ENCODE peak calls at places on chromosomes 13 and 19, in nine cellular contexts. One of them, this sample, is unnamed.

GRCh38 chr19:33577947-33578346 is 43.8 kb upstream of the CHST8 start:
- DNase-seq in colonic mucosa: no peak
- DNase-seq in endodermal cell: no peak
- DNase-seq in GM23338: no peak
- DNase-seq in stomach: no peak
- DNase-seq in cardiac muscle cell: no peak
- DNase-seq in astrocyte: no peak
- DNase-seq in lower lobe of right lung: no peak
- DNase-seq in pancreas: no peak
- DNase-seq in this sample: no peak

GRCh38 chr13:93355094-93355493 is 128.5 kb downstream of the GPC6 start:
- DNase-seq in cardiac muscle cell: no peak
- DNase-seq in pancreas: no peak
- DNase-seq in astrocyte: no peak
- DNase-seq in GM23338: no peak
- DNase-seq in endodermal cell: no peak
- DNase-seq in stomach: no peak
- DNase-seq in lower lobe of right lung: no peak
- DNase-seq in colonic mucosa: no peak
- DNase-seq in this sample: no peak

GRCh38 chr13:31045621-31046081 is 113.2 kb downstream of the TEX26 start:
- DNase-seq in astrocyte: peak; percentile 95
- DNase-seq in colonic mucosa: peak; percentile 86
- DNase-seq in pancreas: no peak
- DNase-seq in cardiac muscle cell: peak; percentile 94
- DNase-seq in lower lobe of right lung: peak; percentile 88
- DNase-seq in endodermal cell: peak; percentile 58
- DNase-seq in stomach: peak; percentile 69
- DNase-seq in GM23338: no peak
- DNase-seq in this sample: peak; percentile 85

GRCh38 chr19:35153701-35154534 is 617 bp upstream of the FXYD5 start:
- DNase-seq in pancreas: peak; percentile 20
- DNase-seq in colonic mucosa: peak; percentile 50
- DNase-seq in lower lobe of right lung: peak; percentile 68
- DNase-seq in astrocyte: no peak
- DNase-seq in endodermal cell: peak; percentile 88
- DNase-seq in stomach: peak; percentile 58
- DNase-seq in GM23338: peak; percentile 88
- DNase-seq in cardiac muscle cell: peak; percentile 48
- DNase-seq in this sample: no peak

GRCh38 chr13:112790735-112791641 is 101.2 kb downstream of the ATP11A start:
- DNase-seq in lower lobe of right lung: no peak
- DNase-seq in astrocyte: peak; percentile 43
- DNase-seq in GM23338: no peak
- DNase-seq in endodermal cell: no peak
- DNase-seq in pancreas: no peak
- DNase-seq in cardiac muscle cell: peak; percentile 30
- DNase-seq in stomach: peak; percentile 18
- DNase-seq in colonic mucosa: no peak
- DNase-seq in this sample: no peak

GRCh38 chr19:47487551-47488515 is 3.8 kb upstream of the KPTN start:
- DNase-seq in GM23338: no peak
- DNase-seq in lower lobe of right lung: peak; percentile 22
- DNase-seq in pancreas: no peak
- DNase-seq in endodermal cell: no peak
- DNase-seq in colonic mucosa: no peak
- DNase-seq in astrocyte: no peak
- DNase-seq in cardiac muscle cell: no peak
- DNase-seq in stomach: no peak
- DNase-seq in this sample: no peak

GRCh38 chr13:78652651-78653050 is 6.3 kb downstream of the OBI1 start:
- DNase-seq in lower lobe of right lung: no peak
- DNase-seq in stomach: no peak
- DNase-seq in pancreas: no peak
- DNase-seq in astrocyte: no peak
- DNase-seq in colonic mucosa: no peak
- DNase-seq in endodermal cell: no peak
- DNase-seq in GM23338: no peak
- DNase-seq in cardiac muscle cell: no peak
- DNase-seq in this sample: no peak

GRCh38 chr13:38483623-38484022 is 134.0 kb downstream of the UFM1 start:
- DNase-seq in endodermal cell: no peak
- DNase-seq in stomach: no peak
- DNase-seq in lower lobe of right lung: no peak
- DNase-seq in astrocyte: no peak
- DNase-seq in pancreas: no peak
- DNase-seq in GM23338: no peak
- DNase-seq in colonic mucosa: no peak
- DNase-seq in cardiac muscle cell: no peak
- DNase-seq in this sample: no peak

GRCh38 chr13:31968473-31968872 is 63.1 kb upstream of the FRY start:
- DNase-seq in GM23338: no peak
- DNase-seq in astrocyte: no peak
- DNase-seq in stomach: peak; percentile 76
- DNase-seq in endodermal cell: no peak
- DNase-seq in cardiac muscle cell: peak; percentile 47
- DNase-seq in pancreas: peak; percentile 69
- DNase-seq in colonic mucosa: peak; percentile 55
- DNase-seq in lower lobe of right lung: no peak
- DNase-seq in this sample: no peak

GRCh38 chr19:8221161-8221560 is 12.0 kb downstream of the CERS4 start:
- DNase-seq in endodermal cell: no peak
- DNase-seq in pancreas: peak; percentile 39
- DNase-seq in astrocyte: no peak
- DNase-seq in GM23338: no peak
- DNase-seq in stomach: peak; percentile 60
- DNase-seq in lower lobe of right lung: peak; percentile 62
- DNase-seq in colonic mucosa: no peak
- DNase-seq in cardiac muscle cell: no peak
- DNase-seq in this sample: no peak

GRCh38 chr19:36973021-36973843 is 57.1 kb downstream of the ZNF568 start:
- DNase-seq in pancreas: peak; percentile 91
- DNase-seq in astrocyte: peak; percentile 71
- DNase-seq in endodermal cell: peak; percentile 57
- DNase-seq in lower lobe of right lung: peak; percentile 86
- DNase-seq in colonic mucosa: peak; percentile 92
- DNase-seq in GM23338: peak; percentile 95
- DNase-seq in stomach: peak; percentile 78
- DNase-seq in cardiac muscle cell: peak; percentile 87
- DNase-seq in this sample: peak; percentile 4

GRCh38 chr19:10095948-10096614 is 6.4 kb downstream of the ANGPTL6 start:
- DNase-seq in stomach: peak; percentile 94
- DNase-seq in endodermal cell: peak; percentile 95
- DNase-seq in lower lobe of right lung: peak; percentile 93
- DNase-seq in GM23338: peak; percentile 87
- DNase-seq in colonic mucosa: peak; percentile 88
- DNase-seq in astrocyte: peak; percentile 53
- DNase-seq in pancreas: peak; percentile 81
- DNase-seq in cardiac muscle cell: peak; percentile 95
- DNase-seq in this sample: peak; percentile 50

GRCh38 chr13:43787998-43788397 is 1.2 kb upstream of the ENOX1 start:
- DNase-seq in lower lobe of right lung: no peak
- DNase-seq in pancreas: no peak
- DNase-seq in colonic mucosa: no peak
- DNase-seq in stomach: no peak
- DNase-seq in cardiac muscle cell: peak; percentile 63
- DNase-seq in astrocyte: peak; percentile 18
- DNase-seq in endodermal cell: no peak
- DNase-seq in GM23338: peak; percentile 63
- DNase-seq in this sample: no peak
- TF ChIP-seq CTCF in lower lobe of right lung: peak; percentile 18
- TF ChIP-seq CTCF in pancreas: no peak
- TF ChIP-seq CTCF in colonic mucosa: no peak
- TF ChIP-seq CTCF in stomach: peak; percentile 41
- TF ChIP-seq CTCF in cardiac muscle cell: peak; percentile 56
- TF ChIP-seq CTCF in astrocyte: peak; percentile 61
- TF ChIP-seq CTCF in endodermal cell: peak; percentile 37
- TF ChIP-seq CTCF in GM23338: peak; percentile 49
- TF ChIP-seq CTCF in this sample: peak; percentile 56

GRCh38 chr13:58318495-58319167 is 687.1 kb downstream of the PCDH17 start:
- DNase-seq in lower lobe of right lung: no peak
- DNase-seq in colonic mucosa: no peak
- DNase-seq in cardiac muscle cell: no peak
- DNase-seq in astrocyte: no peak
- DNase-seq in stomach: no peak
- DNase-seq in pancreas: no peak
- DNase-seq in endodermal cell: no peak
- DNase-seq in GM23338: no peak
- DNase-seq in this sample: no peak

GRCh38 chr13:58324130-58324529 is 692.6 kb downstream of the PCDH17 start:
- DNase-seq in cardiac muscle cell: no peak
- DNase-seq in astrocyte: no peak
- DNase-seq in pancreas: no peak
- DNase-seq in colonic mucosa: no peak
- DNase-seq in lower lobe of right lung: no peak
- DNase-seq in stomach: no peak
- DNase-seq in endodermal cell: no peak
- DNase-seq in GM23338: no peak
- DNase-seq in this sample: no peak
- H3K4me3 ChIP-seq in cardiac muscle cell: no peak overlapping the region
- H3K4me3 ChIP-seq in astrocyte: no peak overlapping the region
- H3K4me3 ChIP-seq in pancreas: no peak overlapping the region
- H3K4me3 ChIP-seq in colonic mucosa: no peak overlapping the region
- H3K4me3 ChIP-seq in lower lobe of right lung: no peak overlapping the region
- H3K4me3 ChIP-seq in stomach: no peak overlapping the region
- H3K4me3 ChIP-seq in endodermal cell: no peak overlapping the region
- H3K4me3 ChIP-seq in GM23338: no peak overlapping the region
- H3K4me3 ChIP-seq in this sample: no peak overlapping the region

DNA sequence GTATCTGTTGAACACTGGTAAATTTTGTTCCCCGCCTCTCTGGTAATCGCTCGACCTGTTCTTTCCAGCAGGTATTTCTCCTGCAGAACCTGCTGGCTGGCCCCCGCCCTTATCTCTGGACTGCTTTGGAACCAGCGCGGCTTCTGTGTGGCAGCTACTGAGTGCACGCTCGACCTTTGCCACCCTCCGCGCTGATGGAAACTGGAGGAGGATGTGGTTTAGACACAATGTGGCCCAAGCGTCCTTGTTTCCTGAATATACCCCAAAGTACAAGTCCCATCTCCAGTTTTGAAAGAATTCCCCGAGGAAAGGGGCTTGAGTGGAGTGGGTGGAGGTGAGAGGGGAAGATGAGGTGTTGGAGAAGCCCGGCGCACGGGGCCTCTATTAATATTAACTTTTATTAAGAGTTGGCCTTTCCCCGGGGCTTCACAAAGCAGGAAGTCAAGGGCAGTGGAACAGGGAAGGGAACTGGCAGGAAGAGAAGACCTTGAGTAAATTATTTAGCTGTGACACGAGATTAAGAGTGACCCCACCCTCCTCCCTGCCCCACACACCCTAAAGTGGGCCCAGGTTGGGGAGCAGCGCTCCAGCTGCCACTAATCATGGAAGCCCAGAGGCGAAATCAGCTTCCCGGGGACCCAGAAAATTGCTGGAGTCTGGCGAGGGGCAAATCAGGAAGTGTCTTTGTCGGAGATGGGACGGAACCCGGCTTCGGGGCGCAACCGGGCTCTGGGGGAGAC is 16.0 kb downstream of the CDX2 start:
- DNase-seq in astrocyte: no peak
- DNase-seq in lower lobe of right lung: no peak
- DNase-seq in pancreas: peak; percentile 84
- DNase-seq in endodermal cell: peak; percentile 50
- DNase-seq in GM23338: no peak
- DNase-seq in cardiac muscle cell: no peak
- DNase-seq in stomach: peak; percentile 85
- DNase-seq in colonic mucosa: peak; percentile 86
- DNase-seq in this sample: no peak
- H3K27me3 ChIP-seq in astrocyte: peaks cover 49% of the 10 kb centered on the region
- H3K27me3 ChIP-seq in lower lobe of right lung: peaks cover 73% of the 10 kb centered on the region
- H3K27me3 ChIP-seq in pancreas: no peaks in the 10 kb centered on the region
- H3K27me3 ChIP-seq in endodermal cell: peaks cover 97% of the 10 kb centered on the region
- H3K27me3 ChIP-seq in GM23338: peaks cover 93% of the 10 kb centered on the region
- H3K27me3 ChIP-seq in cardiac muscle cell: peaks cover 97% of the 10 kb centered on the region
- H3K27me3 ChIP-seq in stomach: peaks cover 50% of the 10 kb centered on the region
- H3K27me3 ChIP-seq in colonic mucosa: peaks cover 5% of the 10 kb centered on the region
- H3K27me3 ChIP-seq in this sample: peaks cover 13% of the 10 kb centered on the region

GRCh38 chr13:103772576-103772975 is 706.4 kb upstream of the SLC10A2 start:
- DNase-seq in stomach: no peak
- DNase-seq in pancreas: no peak
- DNase-seq in lower lobe of right lung: no peak
- DNase-seq in GM23338: peak; percentile 61
- DNase-seq in astrocyte: no peak
- DNase-seq in colonic mucosa: no peak
- DNase-seq in cardiac muscle cell: no peak
- DNase-seq in endodermal cell: peak; percentile 51
- DNase-seq in this sample: no peak
- TF ChIP-seq CTCF in stomach: no peak
- TF ChIP-seq CTCF in pancreas: no peak
- TF ChIP-seq CTCF in lower lobe of right lung: no peak
- TF ChIP-seq CTCF in GM23338: peak; percentile 70
- TF ChIP-seq CTCF in astrocyte: no peak
- TF ChIP-seq CTCF in colonic mucosa: no peak
- TF ChIP-seq CTCF in cardiac muscle cell: no peak
- TF ChIP-seq CTCF in endodermal cell: peak; percentile 77
- TF ChIP-seq CTCF in this sample: no peak

This sample was measured in BJ.